ENCODE peak calls at places on chromosomes 13 and 19, in five cellular contexts. One of them, this sample, is unnamed.

GRCh38 chr19:5142725-5143097 is 173.8 kb downstream of the KDM4B start:
- DNase-seq in germinal center: no peak
- DNase-seq in naive thymus-derived CD8-positive, alpha-beta T cell: no peak
- DNase-seq in NCI-H460: no peak
- DNase-seq in mucosa of gallbladder: no peak
- DNase-seq in this sample: no peak

GRCh38 chr13:109677206-109677605 is 109.2 kb downstream of the IRS2 start:
- DNase-seq in NCI-H460: no peak
- DNase-seq in mucosa of gallbladder: no peak
- DNase-seq in naive thymus-derived CD8-positive, alpha-beta T cell: no peak
- DNase-seq in germinal center: no peak
- DNase-seq in this sample: no peak

GRCh38 chr19:7869910-7870511 is 4.2 kb downstream of the PRR36 start:
- DNase-seq in naive thymus-derived CD8-positive, alpha-beta T cell: peak; percentile 77
- DNase-seq in mucosa of gallbladder: no peak
- DNase-seq in germinal center: peak; percentile 26
- DNase-seq in NCI-H460: peak; percentile 77
- DNase-seq in this sample: no peak

GRCh38 chr13:108086678-108087077 is 128.7 kb downstream of the LIG4 start:
- DNase-seq in mucosa of gallbladder: peak; percentile 41
- DNase-seq in NCI-H460: peak; percentile 28
- DNase-seq in naive thymus-derived CD8-positive, alpha-beta T cell: no peak
- DNase-seq in germinal center: no peak
- DNase-seq in this sample: no peak

GRCh38 chr13:52924241-52925148 is 76.1 kb upstream of the PCDH8 start:
- DNase-seq in naive thymus-derived CD8-positive, alpha-beta T cell: no peak
- DNase-seq in mucosa of gallbladder: no peak
- DNase-seq in NCI-H460: no peak
- DNase-seq in germinal center: no peak
- DNase-seq in this sample: no peak

GRCh38 chr13:107867701-107868661 is 347.4 kb downstream of the LIG4 start:
- DNase-seq in germinal center: no peak
- DNase-seq in NCI-H460: peak; percentile 65
- DNase-seq in naive thymus-derived CD8-positive, alpha-beta T cell: no peak
- DNase-seq in mucosa of gallbladder: peak; percentile 36
- DNase-seq in this sample: no peak

GRCh38 chr19:3672993-3673392 is 27.3 kb downstream of the PIP5K1C start:
- DNase-seq in germinal center: no peak
- DNase-seq in naive thymus-derived CD8-positive, alpha-beta T cell: no peak
- DNase-seq in mucosa of gallbladder: no peak
- DNase-seq in NCI-H460: no peak
- DNase-seq in this sample: no peak

GRCh38 chr19:41951686-41952172 is 7.4 kb downstream of the RABAC1 start:
- DNase-seq in NCI-H460: peak; percentile 58
- DNase-seq in naive thymus-derived CD8-positive, alpha-beta T cell: peak; percentile 82
- DNase-seq in germinal center: peak; percentile 87
- DNase-seq in mucosa of gallbladder: peak; percentile 79
- DNase-seq in this sample: no peak

GRCh38 chr19:18507021-18507726 is 14.7 kb downstream of the ELL start:
- DNase-seq in mucosa of gallbladder: no peak
- DNase-seq in NCI-H460: no peak
- DNase-seq in germinal center: no peak
- DNase-seq in naive thymus-derived CD8-positive, alpha-beta T cell: peak; percentile 19
- DNase-seq in this sample: no peak

GRCh38 chr13:42039457-42039945 is 8.9 kb upstream of the DGKH start:
- DNase-seq in germinal center: peak; percentile 22
- DNase-seq in NCI-H460: no peak
- DNase-seq in mucosa of gallbladder: no peak
- DNase-seq in naive thymus-derived CD8-positive, alpha-beta T cell: no peak
- DNase-seq in this sample: peak; percentile 21

GRCh38 chr19:18648971-18649310 is 12.1 kb downstream of the KLHL26 start:
- DNase-seq in germinal center: no peak
- DNase-seq in mucosa of gallbladder: no peak
- DNase-seq in naive thymus-derived CD8-positive, alpha-beta T cell: no peak
- DNase-seq in NCI-H460: no peak
- DNase-seq in this sample: no peak

GRCh38 chr13:73064991-73065390 is 6.2 kb downstream of the KLF5 start:
- DNase-seq in germinal center: no peak
- DNase-seq in naive thymus-derived CD8-positive, alpha-beta T cell: no peak
- DNase-seq in mucosa of gallbladder: no peak
- DNase-seq in NCI-H460: no peak
- DNase-seq in this sample: no peak

GRCh38 chr13:51113969-51114368 is 2.9 kb upstream of the C13orf42 start:
- DNase-seq in naive thymus-derived CD8-positive, alpha-beta T cell: no peak
- DNase-seq in NCI-H460: no peak
- DNase-seq in germinal center: no peak
- DNase-seq in mucosa of gallbladder: no peak
- DNase-seq in this sample: no peak

GRCh38 chr19:47663911-47664771 is 49.1 kb upstream of the EHD2 start:
- DNase-seq in mucosa of gallbladder: peak; percentile 86
- DNase-seq in germinal center: no peak
- DNase-seq in naive thymus-derived CD8-positive, alpha-beta T cell: no peak
- DNase-seq in NCI-H460: peak; percentile 81
- DNase-seq in this sample: no peak

GRCh38 chr19:13023666-13024065 is 28.4 kb downstream of the NFIX start:
- DNase-seq in germinal center: no peak
- DNase-seq in NCI-H460: no peak
- DNase-seq in mucosa of gallbladder: no peak
- DNase-seq in naive thymus-derived CD8-positive, alpha-beta T cell: no peak
- DNase-seq in this sample: no peak

GRCh38 chr13:78298657-78299056 is 304.7 kb downstream of the POU4F1 start:
- DNase-seq in mucosa of gallbladder: no peak
- DNase-seq in NCI-H460: no peak
- DNase-seq in germinal center: no peak
- DNase-seq in naive thymus-derived CD8-positive, alpha-beta T cell: no peak
- DNase-seq in this sample: no peak

GRCh38 chr19:1098177-1099051 is 3.2 kb upstream of the POLR2E start:
- DNase-seq in naive thymus-derived CD8-positive, alpha-beta T cell: no peak
- DNase-seq in mucosa of gallbladder: peak; percentile 65
- DNase-seq in germinal center: no peak
- DNase-seq in NCI-H460: no peak
- DNase-seq in this sample: no peak

GRCh38 chr19:49875801-49876421 is 1.2 kb downstream of the AKT1S1 start:
- DNase-seq in mucosa of gallbladder: peak; percentile 53
- DNase-seq in NCI-H460: no peak
- DNase-seq in germinal center: peak; percentile 48
- DNase-seq in naive thymus-derived CD8-positive, alpha-beta T cell: no peak
- DNase-seq in this sample: no peak

GRCh38 chr19:16566161-16566560 is 6.1 kb downstream of the SLC35E1 start:
- DNase-seq in naive thymus-derived CD8-positive, alpha-beta T cell: peak; percentile 94
- DNase-seq in mucosa of gallbladder: peak; percentile 56
- DNase-seq in NCI-H460: no peak
- DNase-seq in germinal center: no peak
- DNase-seq in this sample: no peak

GRCh38 chr19:46620716-46621115 is 4.2 kb downstream of the PTGIR start:
- DNase-seq in NCI-H460: no peak
- DNase-seq in mucosa of gallbladder: no peak
- DNase-seq in naive thymus-derived CD8-positive, alpha-beta T cell: no peak
- DNase-seq in germinal center: no peak
- DNase-seq in this sample: no peak

GRCh38 chr19:50569023-50569697 is 925 bp upstream of the LRRC4B start:
- DNase-seq in mucosa of gallbladder: no peak
- DNase-seq in naive thymus-derived CD8-positive, alpha-beta T cell: no peak
- DNase-seq in germinal center: no peak
- DNase-seq in NCI-H460: no peak
- DNase-seq in this sample: no peak

GRCh38 chr19:13869324-13869723 is 7.6 kb upstream of the NANOS3 start:
- DNase-seq in naive thymus-derived CD8-positive, alpha-beta T cell: no peak
- DNase-seq in germinal center: no peak
- DNase-seq in NCI-H460: no peak
- DNase-seq in mucosa of gallbladder: no peak
- DNase-seq in this sample: no peak

GRCh38 chr19:40703029-40703755 is 12.7 kb upstream of the NUMBL start:
- DNase-seq in germinal center: no peak
- DNase-seq in naive thymus-derived CD8-positive, alpha-beta T cell: no peak
- DNase-seq in NCI-H460: no peak
- DNase-seq in mucosa of gallbladder: no peak
- DNase-seq in this sample: no peak

GRCh38 chr13:60572003-60572792 is 175.2 kb downstream of the TDRD3 start:
- DNase-seq in germinal center: no peak
- DNase-seq in naive thymus-derived CD8-positive, alpha-beta T cell: no peak
- DNase-seq in NCI-H460: no peak
- DNase-seq in mucosa of gallbladder: no peak
- DNase-seq in this sample: no peak

GRCh38 chr19:18174983-18175382 is 1.4 kb downstream of the IFI30 start:
- DNase-seq in mucosa of gallbladder: no peak
- DNase-seq in NCI-H460: no peak
- DNase-seq in naive thymus-derived CD8-positive, alpha-beta T cell: no peak
- DNase-seq in germinal center: no peak
- DNase-seq in this sample: no peak

GRCh38 chr19:533485-534058 is 2.0 kb downstream of the CDC34 start:
- DNase-seq in mucosa of gallbladder: no peak
- DNase-seq in naive thymus-derived CD8-positive, alpha-beta T cell: no peak
- DNase-seq in germinal center: no peak
- DNase-seq in NCI-H460: no peak
- DNase-seq in this sample: no peak

GRCh38 chr19:13044160-13044853 is 49.0 kb downstream of the NFIX start:
- DNase-seq in naive thymus-derived CD8-positive, alpha-beta T cell: peak; percentile 46
- DNase-seq in germinal center: no peak
- DNase-seq in mucosa of gallbladder: no peak
- DNase-seq in NCI-H460: no peak
- DNase-seq in this sample: no peak

GRCh38 chr19:3192684-3193083 is 7.0 kb downstream of the NCLN start:
- DNase-seq in NCI-H460: no peak
- DNase-seq in mucosa of gallbladder: no peak
- DNase-seq in naive thymus-derived CD8-positive, alpha-beta T cell: no peak
- DNase-seq in germinal center: no peak
- DNase-seq in this sample: no peak

GRCh38 chr13:93262729-93263128 is 36.1 kb downstream of the GPC6 start:
- DNase-seq in NCI-H460: no peak
- DNase-seq in germinal center: no peak
- DNase-seq in mucosa of gallbladder: no peak
- DNase-seq in naive thymus-derived CD8-positive, alpha-beta T cell: no peak
- DNase-seq in this sample: no peak

GRCh38 chr19:44557933-44558332 is 28.5 kb upstream of the CEACAM20 start:
- DNase-seq in NCI-H460: no peak
- DNase-seq in mucosa of gallbladder: no peak
- DNase-seq in naive thymus-derived CD8-positive, alpha-beta T cell: no peak
- DNase-seq in germinal center: no peak
- DNase-seq in this sample: no peak

GRCh38 chr19:866769-867300 is 7.4 kb downstream of the CFD start:
- DNase-seq in naive thymus-derived CD8-positive, alpha-beta T cell: no peak
- DNase-seq in mucosa of gallbladder: no peak
- DNase-seq in NCI-H460: no peak
- DNase-seq in germinal center: no peak
- DNase-seq in this sample: no peak

GRCh38 chr13:113397606-113398425 is 33.9 kb upstream of the GRTP1 start:
- DNase-seq in naive thymus-derived CD8-positive, alpha-beta T cell: no peak
- DNase-seq in germinal center: no peak
- DNase-seq in mucosa of gallbladder: no peak
- DNase-seq in NCI-H460: no peak
- DNase-seq in this sample: no peak

GRCh38 chr13:106063591-106064308 is 471.7 kb downstream of the EFNB2 start:
- DNase-seq in mucosa of gallbladder: no peak
- DNase-seq in NCI-H460: no peak
- DNase-seq in germinal center: no peak
- DNase-seq in naive thymus-derived CD8-positive, alpha-beta T cell: no peak
- DNase-seq in this sample: no peak